ENCODE peak calls at places on chromosomes 16 and 17, in six cellular contexts. M is neural progenitor cell, S is heart right ventricle, L is mammary epithelial cell, R is tibial nerve, K is colonic mucosa. B is an unnamed sample.

GRCh38 chr17:80017226-80018010 is 18.3 kb downstream of the TBC1D16 start:
- DNase-seq in M (no peak), S (no peak), L (no peak), R (no peak), K (no peak), B (no peak)

GRCh38 chr17:17569691-17570090 is 21.8 kb downstream of the PEMT start:
- DNase-seq in M (no peak), S (peak), L (no peak), R (no peak), K (no peak), B (no peak)

GRCh38 chr16:46844771-46845170 is 13.8 kb upstream of the C16orf87 start:
- DNase-seq in M (no peak), S (no peak), L (no peak), R (no peak), K (no peak), B (no peak)

GRCh38 chr17:31321481-31321880 is at the start of gene EVI2A:
- DNase-seq in M (peak), S (no peak), L (peak), R (no peak), K (peak), B (no peak)

GRCh38 chr17:69357701-69358100 is 30.8 kb upstream of the ABCA5 start:
- DNase-seq in M (no peak), S (no peak), L (peak), R (no peak), K (no peak), B (no peak)

GRCh38 chr16:27408012-27408601 is 6.1 kb downstream of the IL21R start:
- DNase-seq in M (no peak), S (no peak), L (peak), R (no peak), K (no peak), B (no peak)

GRCh38 chr17:71802663-71803062 is 318.2 kb upstream of the SOX9 start:
- DNase-seq in M (no peak), S (no peak), L (no peak), R (no peak), K (no peak), B (no peak)

GRCh38 chr16:3576211-3576610 is 992 bp downstream of the NLRC3 start:
- DNase-seq in M (no peak), S (no peak), L (no peak), R (no peak), K (no peak), B (no peak)

GRCh38 chr16:50154369-50154947 is 1.4 kb downstream of the TENT4B start:
- DNase-seq in M (no peak), S (no peak), L (peak), R (peak), K (no peak), B (no peak)

GRCh38 chr16:12113581-12114375 is 137.2 kb downstream of the SNX29 start:
- DNase-seq in M (no peak), S (no peak), L (no peak), R (no peak), K (no peak), B (no peak)

GRCh38 chr16:53904533-53904932 is 200.6 kb downstream of the FTO start:
- DNase-seq in M (no peak), S (no peak), L (no peak), R (no peak), K (no peak), B (no peak)

GRCh38 chr16:74372369-74372768 is 3.7 kb upstream of the NPIPB15 start:
- DNase-seq in M (no peak), S (no peak), L (no peak), R (no peak), K (no peak), B (no peak)

GRCh38 chr16:47925811-47926460 is 229.9 kb downstream of the ABCC12 start:
- DNase-seq in M (no peak), S (no peak), L (peak), R (no peak), K (no peak), B (no peak)

GRCh38 chr16:9039208-9039607 is 52.2 kb upstream of the HAPSTR1 start:
- DNase-seq in M (peak), S (no peak), L (no peak), R (no peak), K (no peak), B (no peak)

GRCh38 chr16:58197314-58198012 is 443 bp downstream of the CSNK2A2 start:
- DNase-seq in M (peak), S (peak), L (no peak), R (no peak), K (no peak), B (no peak)

GRCh38 chr17:4542003-4542725 is 13.0 kb downstream of the MYBBP1A start:
- DNase-seq in M (no peak), S (no peak), L (no peak), R (no peak), K (no peak), B (no peak)

GRCh38 chr17:72409405-72410002 is 288.7 kb downstream of the SOX9 start:
- DNase-seq in M (no peak), S (no peak), L (no peak), R (no peak), K (no peak), B (no peak)

GRCh38 chr17:64240741-64241347 is 22.2 kb downstream of the TEX2 start:
- DNase-seq in M (peak), S (peak), L (peak), R (peak), K (peak), B (peak)

GRCh38 chr17:76923491-76923890 is 55.3 kb downstream of the MGAT5B start:
- DNase-seq in M (no peak), S (no peak), L (no peak), R (no peak), K (no peak), B (no peak)

GRCh38 chr17:9862191-9862590 is 36.5 kb downstream of the GLP2R start:
- DNase-seq in M (no peak), S (no peak), L (no peak), R (no peak), K (no peak), B (no peak)

GRCh38 chr17:47719411-47720152 is 13.5 kb upstream of the TBX21 start:
- DNase-seq in M (no peak), S (no peak), L (peak), R (no peak), K (no peak), B (no peak)

GRCh38 chr17:82383411-82383810 is 11.8 kb downstream of the UTS2R start:
- DNase-seq in M (peak), S (no peak), L (no peak), R (no peak), K (no peak), B (no peak)

GRCh38 chr17:49898547-49899490 is 51.0 kb upstream of the TAC4 start:
- DNase-seq in M (peak), S (no peak), L (no peak), R (no peak), K (no peak), B (no peak)
- TF ChIP-seq CTCF in M (peak), S (no peak), L (peak), R (no peak), K (no peak), B (no peak)

GRCh38 chr16:86351041-86351784 is 159.1 kb upstream of the FOXF1 start:
- DNase-seq in M (no peak), S (no peak), L (no peak), R (no peak), K (no peak), B (no peak)
- TF ChIP-seq CTCF in M (no peak), S (no peak), L (no peak), R (no peak), K (no peak), B (no peak)

GRCh38 chr17:28327709-28328108 is 7.6 kb downstream of the IFT20 start:
- DNase-seq in M (no peak), S (no peak), L (no peak), R (no peak), K (no peak), B (no peak)
- TF ChIP-seq CTCF in M (no peak), S (no peak), L (peak), R (no peak), K (no peak), B (peak)

GRCh38 chr16:87847467-87847784 is 21.9 kb downstream of the SLC7A5 start:
- DNase-seq in M (no peak), S (no peak), L (no peak), R (no peak), K (no peak), B (no peak)

GRCh38 chr16:87846705-87847466 is 22.4 kb downstream of the SLC7A5 start:
- DNase-seq in M (no peak), S (no peak), L (no peak), R (no peak), K (no peak), B (no peak)

GRCh38 chr16:87848676-87849345 is 20.5 kb downstream of the SLC7A5 start:
- DNase-seq in M (no peak), S (no peak), L (no peak), R (no peak), K (no peak), B (no peak)

GRCh38 chr16:87849419-87850008 is 19.8 kb downstream of the SLC7A5 start:
- DNase-seq in M (no peak), S (no peak), L (no peak), R (no peak), K (no peak), B (no peak)

DNA sequence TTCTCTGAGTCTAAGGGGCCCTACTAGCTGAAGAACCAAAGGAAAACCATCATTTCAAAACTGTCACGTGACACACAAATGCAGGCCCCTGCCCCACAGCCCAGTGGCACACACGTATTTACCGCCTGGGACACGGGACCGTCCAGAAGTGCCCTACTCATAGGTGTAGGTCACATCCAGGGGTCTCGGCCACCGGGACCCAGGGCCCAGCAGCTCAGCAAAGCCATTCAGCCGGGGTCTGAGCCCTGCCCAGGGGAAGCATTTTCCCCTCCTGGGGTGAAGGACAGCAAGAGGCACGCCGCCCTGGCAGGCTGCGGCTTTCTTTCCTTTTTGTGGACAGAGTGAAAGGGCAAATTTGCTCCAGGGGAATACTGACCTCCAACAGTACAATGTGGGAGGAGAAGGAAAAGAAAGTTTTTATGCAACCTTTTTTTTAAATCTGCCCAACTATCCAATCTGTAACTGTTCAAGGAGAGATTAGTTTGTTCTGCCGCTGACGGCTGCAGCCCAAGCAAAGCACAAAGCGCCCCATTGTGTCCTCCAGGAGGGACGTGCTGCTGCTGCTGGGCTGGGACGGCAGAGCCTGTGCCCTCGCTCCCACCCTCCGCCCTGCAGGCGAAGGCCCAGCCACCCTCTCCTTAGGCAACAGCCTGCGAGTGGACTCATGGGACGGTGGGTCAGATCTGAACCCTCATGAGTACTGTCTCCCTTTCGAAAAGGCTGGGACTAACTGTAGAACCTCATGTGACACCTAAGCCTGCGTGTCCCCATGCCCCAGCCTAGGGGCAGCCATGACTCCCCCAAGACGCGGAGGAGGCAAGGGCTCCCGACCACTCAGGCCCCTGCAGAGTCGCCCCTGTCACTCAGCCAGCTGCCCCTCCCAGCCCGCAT is 21.3 kb downstream of the SLC7A5 start:
- DNase-seq in M (peak), S (peak), L (no peak), R (no peak), K (no peak), B (no peak)
- TF ChIP-seq CTCF in M (no peak), S (no peak), L (no peak), R (no peak), K (no peak), B (no peak)

GRCh38 chr17:49695698-49696232 is 12.0 kb downstream of the SLC35B1 start:
- DNase-seq in M (no peak), S (no peak), L (no peak), R (no peak), K (no peak), B (no peak)
- TF ChIP-seq CTCF in M (no peak), S (peak), L (no peak), R (no peak), K (no peak), B (no peak)

DNA sequence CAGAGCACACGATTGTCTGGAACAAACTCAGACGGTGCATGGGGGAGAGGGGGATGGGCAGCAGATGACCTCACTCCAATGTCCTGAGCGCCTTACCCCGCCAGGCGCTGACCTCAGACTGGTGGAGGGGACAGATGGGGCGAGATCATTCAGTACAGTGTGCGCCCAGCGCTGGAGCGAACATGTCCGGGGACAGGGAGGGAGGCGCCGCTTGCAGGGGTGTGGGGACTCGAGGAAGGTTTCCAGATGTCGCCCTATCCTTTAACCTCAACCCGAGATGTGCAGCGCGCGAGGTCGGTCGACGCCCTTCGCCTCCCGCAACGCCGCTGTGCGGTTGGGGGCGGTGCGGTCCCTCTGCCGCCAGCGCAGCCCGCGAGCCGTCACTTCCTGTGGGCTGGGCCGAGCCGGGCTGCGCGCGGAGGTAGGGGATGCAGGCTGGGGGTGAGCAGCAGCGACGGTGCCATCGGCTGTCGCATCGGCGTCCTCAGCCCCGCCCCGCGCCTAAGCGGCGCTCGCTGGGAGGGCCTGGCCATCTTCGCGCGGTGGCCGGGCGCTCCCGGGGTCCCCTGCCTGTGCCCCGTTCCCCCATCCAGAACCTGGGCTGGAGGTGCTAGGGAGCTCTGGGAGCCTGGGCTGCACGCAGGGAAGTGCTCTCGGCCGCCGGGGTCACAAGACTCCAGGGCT is 5.3 kb upstream of the CDR2L start:
- DNase-seq in M (peak), S (peak), L (no peak), R (peak), K (peak), B (no peak)
- TF ChIP-seq CTCF in M (peak), S (peak), L (peak), R (peak), K (no peak), B (no peak)

GRCh38 chr16:30525844-30526136 is 576 bp downstream of the ZNF768 start:
- DNase-seq in M (no peak), S (no peak), L (no peak), R (no peak), K (no peak), B (no peak)

GRCh38 chr16:30528799-30529457 is 2.6 kb upstream of the ZNF768 start:
- DNase-seq in M (no peak), S (no peak), L (no peak), R (no peak), K (no peak), B (no peak)

GRCh38 chr16:30526137-30526822 is at the start of gene ZNF768:
- DNase-seq in M (peak), S (peak), L (peak), R (no peak), K (peak), B (no peak)

GRCh38 chr16:30527635-30528178 is 1.3 kb upstream of the ZNF768 start:
- DNase-seq in M (no peak), S (no peak), L (peak), R (no peak), K (peak), B (no peak)

GRCh38 chr16:30526823-30527634 is 663 bp upstream of the ZNF768 start:
- DNase-seq in M (peak), S (peak), L (peak), R (peak), K (peak), B (peak)
- TF ChIP-seq CTCF in M (peak), S (peak), L (peak), R (peak), K (peak), B (peak)

DNA sequence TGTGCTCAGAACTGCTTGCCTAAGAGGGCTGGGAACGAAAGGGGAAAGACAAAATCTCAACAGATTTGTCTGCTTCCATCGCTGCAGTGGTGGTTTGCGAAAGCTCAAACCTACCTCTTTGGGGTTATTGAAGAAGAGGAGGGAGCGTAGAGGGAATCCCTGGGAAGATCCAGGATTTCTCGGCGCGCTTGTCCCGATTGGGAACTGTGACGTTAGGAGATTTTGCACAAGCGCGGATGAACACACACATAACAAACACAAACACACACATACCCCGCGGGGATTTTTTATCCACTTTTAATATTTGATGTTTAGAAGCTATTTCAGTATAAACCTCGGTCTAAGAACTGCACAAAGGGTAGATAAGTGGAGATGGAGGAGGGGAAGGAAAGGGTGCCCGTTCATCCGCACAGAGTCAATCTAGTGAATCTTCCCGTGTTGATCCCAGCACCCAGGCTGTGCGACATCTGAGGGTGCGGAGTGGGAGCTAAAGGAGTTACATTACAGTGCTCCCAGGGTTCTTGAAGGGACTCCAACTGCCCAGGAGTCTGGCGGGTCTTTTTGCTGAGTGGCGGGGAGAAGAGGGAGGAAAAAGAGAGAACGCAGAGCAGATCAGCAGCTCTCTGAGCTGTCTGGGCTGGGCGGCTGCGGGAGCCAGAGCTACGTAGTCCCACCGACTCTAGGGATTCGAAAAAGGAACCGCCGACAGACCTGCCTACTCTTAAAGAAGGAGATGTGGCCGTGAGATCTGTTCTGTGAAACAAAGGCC is 1.5 kb upstream of the CA10 start:
- DNase-seq in M (peak), S (no peak), L (no peak), R (no peak), K (no peak), B (no peak)
- TF ChIP-seq CTCF in M (no peak), S (no peak), L (no peak), R (no peak), K (no peak), B (no peak)

DNA sequence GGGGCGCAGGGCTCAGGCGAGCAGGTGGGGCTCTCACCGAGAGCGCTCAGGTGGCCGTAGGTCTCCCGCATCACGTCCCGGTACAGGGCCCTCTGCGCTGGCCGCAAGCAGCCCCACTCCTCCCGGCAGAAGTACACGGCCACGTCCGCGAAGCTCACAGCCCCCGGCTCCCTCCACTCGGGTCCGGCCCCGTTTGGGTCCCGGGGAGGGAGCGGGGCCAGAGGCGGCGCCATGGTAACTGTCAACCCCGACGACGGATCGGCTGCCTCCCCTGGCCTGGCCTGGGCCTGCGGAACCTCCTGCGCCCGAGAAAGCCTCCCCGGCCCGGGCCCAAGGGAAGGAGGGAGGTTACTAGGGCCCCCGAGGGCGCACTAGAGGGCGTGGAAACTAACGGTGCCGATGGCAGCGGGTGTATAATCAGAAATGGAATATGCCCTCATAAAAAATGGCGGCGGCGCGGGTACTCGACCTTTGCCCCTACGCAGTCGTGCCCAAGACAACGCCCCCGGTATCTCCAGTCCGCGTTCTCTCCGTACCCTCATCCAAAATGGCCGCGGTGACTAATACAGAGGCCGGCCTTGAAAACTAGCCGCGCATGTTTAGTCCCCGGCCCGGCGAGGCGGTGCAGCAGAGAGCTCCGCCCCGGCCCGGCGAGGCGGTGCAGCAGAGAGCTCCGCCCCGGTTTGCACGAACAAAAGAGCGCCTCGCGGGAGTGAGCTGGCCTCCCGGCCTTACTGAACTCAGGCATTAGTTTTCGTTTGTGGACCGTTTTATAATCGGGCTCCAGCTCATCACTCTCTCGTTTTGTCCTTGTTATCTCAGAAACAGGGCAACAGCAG is at the start of gene ZNF764:
- DNase-seq in M (peak), S (peak), L (peak), R (peak), K (peak), B (peak)
- TF ChIP-seq CTCF in M (no peak), S (no peak), L (peak), R (peak), K (no peak), B (no peak)